ENCODE peak calls at places on chromosomes 5 and 9, in eight cellular contexts. C, Y, H, A, T, K, U and Q are unnamed samples.

GRCh38 chr9:35760651-35761050 is 6.6 kb upstream of the MSMP start:
- DNase-seq in U (no peak), A (no peak), H (no peak), C (peak), T (no peak), K (no peak), Y (no peak), Q (no peak)

GRCh38 chr9:85430659-85431370 is 310.9 kb downstream of the AGTPBP1 start:
- DNase-seq in K (no peak), H (no peak), C (peak), T (peak), U (no peak), Y (no peak), A (no peak), Q (peak)

GRCh38 chr9:77820293-77820954 is 172.3 kb upstream of the GNA14 start:
- DNase-seq in Y (no peak), U (peak), T (no peak), K (no peak), H (no peak), A (no peak), C (no peak), Q (no peak)

GRCh38 chr9:19498015-19498414 is 89.2 kb downstream of the ACER2 start:
- DNase-seq in A (no peak), C (no peak), U (peak), T (no peak), H (no peak), K (no peak), Y (no peak), Q (no peak)

GRCh38 chr9:4826417-4827166 is 33.8 kb downstream of the RCL1 start:
- DNase-seq in U (no peak), T (no peak), K (no peak), H (no peak), C (no peak), Y (no peak), A (no peak), Q (no peak)

GRCh38 chr9:16406536-16407225 is 463.8 kb downstream of the BNC2 start:
- DNase-seq in U (no peak), K (no peak), A (no peak), H (peak), C (no peak), T (no peak), Y (no peak), Q (no peak)

GRCh38 chr5:27403248-27403882 is 365.0 kb upstream of the CDH9 start:
- DNase-seq in Y (no peak), K (no peak), C (no peak), H (no peak), T (no peak), A (no peak), U (peak), Q (no peak)

GRCh38 chr9:69086769-69087168 is 51.2 kb downstream of the FXN start:
- DNase-seq in Y (no peak), C (no peak), T (no peak), A (no peak), U (peak), K (no peak), H (no peak), Q (no peak)

GRCh38 chr5:68114641-68115040 is 100.9 kb upstream of the PIK3R1 start:
- DNase-seq in U (peak), T (no peak), A (no peak), K (no peak), Y (no peak), H (no peak), C (no peak), Q (no peak)

GRCh38 chr5:176725521-176725920 is 78.2 kb downstream of the TSPAN17 start:
- DNase-seq in Y (no peak), H (no peak), C (no peak), A (no peak), T (no peak), U (no peak), K (no peak), Q (no peak)

GRCh38 chr5:90386099-90386710 is 23.4 kb downstream of the CETN3 start:
- DNase-seq in A (no peak), Y (no peak), H (no peak), U (peak), C (no peak), K (no peak), T (no peak), Q (no peak)

GRCh38 chr5:100902406-100903035 is 561 bp downstream of the ST8SIA4 start:
- DNase-seq in A (no peak), Y (no peak), H (peak), C (peak), U (peak), T (no peak), K (no peak), Q (no peak)

GRCh38 chr5:56947052-56947451 is 4.9 kb downstream of the MIER3 start:
- DNase-seq in K (no peak), Y (no peak), A (no peak), H (no peak), U (no peak), T (no peak), C (no peak), Q (no peak)

GRCh38 chr9:136591191-136591752 is 45.4 kb upstream of the NOTCH1 start:
- DNase-seq in K (no peak), C (no peak), Y (no peak), H (no peak), T (no peak), U (no peak), A (no peak), Q (no peak)

GRCh38 chr5:160165137-160166068 is 46.2 kb upstream of the PWWP2A start:
- DNase-seq in K (peak), H (peak), C (peak), Y (no peak), T (peak), A (peak), U (peak), Q (peak)

GRCh38 chr9:6413365-6414263 is 615 bp downstream of the UHRF2 start:
- DNase-seq in A (peak), K (no peak), Y (no peak), C (peak), U (no peak), T (peak), H (no peak), Q (peak)

GRCh38 chr5:125298711-125299379 is 552.4 kb upstream of the ZNF608 start:
- DNase-seq in U (peak), T (no peak), K (no peak), H (peak), A (no peak), C (no peak), Y (no peak), Q (no peak)

GRCh38 chr5:169970911-169971436 is 9.3 kb downstream of the INSYN2B start:
- DNase-seq in Y (no peak), K (no peak), H (peak), U (peak), C (no peak), T (no peak), A (no peak), Q (no peak)

GRCh38 chr5:61332369-61332745 is 299 bp downstream of the ZSWIM6 start:
- DNase-seq in T (peak), A (peak), H (no peak), K (no peak), C (peak), U (peak), Y (no peak), Q (peak)

GRCh38 chr9:136329211-136329627 is 1.9 kb downstream of the GPSM1 start:
- DNase-seq in U (no peak), K (no peak), H (no peak), T (no peak), C (no peak), Y (no peak), A (no peak), Q (no peak)

GRCh38 chr9:105142406-105143092 is 101.9 kb upstream of the SLC44A1 start:
- DNase-seq in Y (no peak), T (no peak), K (no peak), C (no peak), A (no peak), H (no peak), U (no peak), Q (no peak)

GRCh38 chr5:57841671-57842375 is 359.2 kb upstream of the ACTBL2 start:
- DNase-seq in T (no peak), A (no peak), K (no peak), H (peak), C (peak), Y (no peak), U (peak), Q (no peak)